ENCODE peak calls at places on chromosome 4, in four cellular contexts. K, F, T and A are unnamed samples.
A peak's percentile ranks its signal among the peaks of the same experiment; 100 is the strongest.

GRCh38 chr4:176404591-176404990 is 84.8 kb downstream of the SPCS3 start:
- DNase-seq in F (no peak), T (peak; percentile 77), K (no peak), A (peak; percentile 65)

GRCh38 chr4:186840222-186840701 is 116.6 kb upstream of the FAT1 start:
- DNase-seq in T (no peak), F (no peak), K (no peak), A (peak; percentile 31)

GRCh38 chr4:141081921-141082381 is 51.3 kb downstream of the RNF150 start:
- DNase-seq in F (no peak), K (no peak), T (no peak), A (no peak)

GRCh38 chr4:24850669-24851068 is 55.3 kb downstream of the SOD3 start:
- DNase-seq in K (no peak), T (peak; percentile 82), F (no peak), A (peak; percentile 83)

GRCh38 chr4:151098191-151098590 is 1.2 kb upstream of the RPS3A start:
- DNase-seq in T (no peak), K (no peak), F (no peak), A (no peak)

GRCh38 chr4:187961171-187961570 is 34.4 kb upstream of the ZFP42 start:
- DNase-seq in K (no peak), F (no peak), T (no peak), A (no peak)

GRCh38 chr4:2512396-2513135 is 23.9 kb upstream of the FAM193A start:
- DNase-seq in K (no peak), T (no peak), F (no peak), A (no peak)

GRCh38 chr4:2558301-2558700 is 21.9 kb downstream of the FAM193A start:
- DNase-seq in T (no peak), F (no peak), K (no peak), A (no peak)

GRCh38 chr4:163161536-163162205 is 5.0 kb downstream of the NAF1 start:
- DNase-seq in F (no peak), T (peak; percentile 70), K (peak; percentile 3), A (peak; percentile 60)

GRCh38 chr4:150229538-150229937 is 151.3 kb downstream of the DCLK2 start:
- DNase-seq in K (no peak), T (peak; percentile 88), F (no peak), A (peak; percentile 43)

GRCh38 chr4:3079694-3080123 is 5.2 kb downstream of the HTT start:
- DNase-seq in K (no peak), T (no peak), F (peak; percentile 54), A (no peak)

GRCh38 chr4:139209470-139210063 is 32.5 kb upstream of the ELF2 start:
- DNase-seq in F (no peak), K (no peak), T (no peak), A (no peak)

GRCh38 chr4:77921701-77922100 is 59.1 kb downstream of the MRPL1 start:
- DNase-seq in K (peak; percentile 84), T (peak; percentile 98), F (no peak), A (peak; percentile 91)

GRCh38 chr4:173367946-173368345 is 2.8 kb upstream of the SAP30 start:
- DNase-seq in K (no peak), T (peak; percentile 42), F (no peak), A (peak; percentile 17)

GRCh38 chr4:61501812-61502211 is 301.7 kb downstream of the ADGRL3 start:
- DNase-seq in T (no peak), K (no peak), F (no peak), A (no peak)

GRCh38 chr4:145909331-145909730 is 29.3 kb downstream of the ZNF827 start:
- DNase-seq in T (peak; percentile 79), K (no peak), F (no peak), A (no peak)

GRCh38 chr4:171340282-171340681 is 472.9 kb upstream of the GALNTL6 start:
- DNase-seq in K (no peak), T (no peak), F (no peak), A (no peak)

GRCh38 chr4:78764498-78764961 is 11.6 kb upstream of the BMP2K start:
- DNase-seq in T (peak; percentile 81), F (no peak), K (no peak), A (no peak)

GRCh38 chr4:172871381-172871780 is 297.2 kb upstream of the GALNT7 start:
- DNase-seq in K (no peak), F (no peak), T (no peak), A (no peak)

GRCh38 chr4:101806914-101807313 is 16.4 kb downstream of the BANK1 start:
- DNase-seq in T (no peak), F (peak; percentile 77), K (no peak), A (peak; percentile 11)
- TF ChIP-seq CTCF in T (no peak), F (no peak), K (no peak), A (no peak)

GRCh38 chr4:81564025-81564424 is 92.3 kb upstream of the RASGEF1B start:
- DNase-seq in T (no peak), F (no peak), K (no peak), A (no peak)
- H3K4me3 ChIP-seq in T (no peak overlapping the region), F (no peak overlapping the region), K (no peak overlapping the region), A (no peak overlapping the region)

GRCh38 chr4:4880492-4880891 is 21.0 kb downstream of the MSX1 start:
- DNase-seq in K (no peak), T (no peak), F (no peak), A (no peak)
- TF ChIP-seq CTCF in K (peak; percentile 44), T (peak; percentile 32), F (peak; percentile 29), A (peak; percentile 43)

DNA sequence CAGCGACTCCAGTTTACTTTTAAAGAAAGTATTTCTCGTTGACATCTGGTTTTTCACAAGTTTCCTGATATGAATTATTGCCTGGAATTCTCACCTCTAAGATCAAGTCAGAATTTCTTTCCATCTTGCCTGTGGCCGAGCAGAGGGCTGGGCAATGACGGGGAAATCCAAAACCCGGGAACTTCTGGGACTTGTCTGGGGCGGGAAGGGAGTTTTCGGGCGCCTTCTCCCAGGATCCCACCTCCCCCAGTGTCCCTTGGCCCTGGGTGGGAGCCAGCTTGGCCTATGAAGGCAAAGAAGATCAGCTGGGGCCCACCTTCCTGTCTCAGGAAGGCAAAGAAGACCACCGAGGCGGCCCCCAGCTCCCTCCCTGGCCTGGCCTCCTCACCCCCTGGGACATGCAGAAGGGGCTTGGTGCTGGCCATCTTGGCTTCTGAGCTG is 15.5 kb downstream of the SORCS2 start:
- DNase-seq in T (no peak), F (no peak), K (no peak), A (peak; percentile 82)
- H3K4me3 ChIP-seq in T (no peak overlapping the region), F (no peak overlapping the region), K (no peak overlapping the region), A (no peak overlapping the region)

GRCh38 chr4:14749910-14750309 is 252.4 kb upstream of the CPEB2 start:
- DNase-seq in K (no peak), T (peak; percentile 56), F (no peak), A (peak; percentile 12)
- TF ChIP-seq CTCF in K (peak; percentile 9), T (peak; percentile 74), F (peak; percentile 40), A (peak; percentile 40)